ENCODE peak calls at places on chromosome 19, in four cellular contexts. One of them, this sample, is unnamed.

GRCh38 chr19:47790398-47790814 is 11.9 kb downstream of the SELENOW start:
- DNase-seq in GM03348: peak
- DNase-seq in tibial nerve: peak
- DNase-seq in cardiac muscle cell: peak
- DNase-seq in this sample: peak

GRCh38 chr19:39381910-39382611 is 8.8 kb downstream of the PAF1 start:
- DNase-seq in GM03348: no peak
- DNase-seq in tibial nerve: no peak
- DNase-seq in cardiac muscle cell: no peak
- DNase-seq in this sample: no peak

GRCh38 chr19:40610396-40611064 is 9.4 kb downstream of the LTBP4 start:
- DNase-seq in GM03348: no peak
- DNase-seq in tibial nerve: no peak
- DNase-seq in cardiac muscle cell: no peak
- DNase-seq in this sample: no peak

GRCh38 chr19:20247016-20247683 is 80.1 kb downstream of the ZNF486 start:
- DNase-seq in GM03348: peak
- DNase-seq in tibial nerve: no peak
- DNase-seq in cardiac muscle cell: peak
- DNase-seq in this sample: no peak

GRCh38 chr19:42152876-42153275 is 20.6 kb upstream of the POU2F2 start:
- DNase-seq in GM03348: no peak
- DNase-seq in tibial nerve: no peak
- DNase-seq in cardiac muscle cell: no peak
- DNase-seq in this sample: no peak

GRCh38 chr19:10517760-10518443 is 655 bp upstream of the S1PR5 start:
- DNase-seq in GM03348: no peak
- DNase-seq in tibial nerve: no peak
- DNase-seq in cardiac muscle cell: no peak
- DNase-seq in this sample: peak

GRCh38 chr19:37698216-37698615 is 21.3 kb downstream of the ZNF607 start:
- DNase-seq in GM03348: no peak
- DNase-seq in tibial nerve: no peak
- DNase-seq in cardiac muscle cell: no peak
- DNase-seq in this sample: no peak

GRCh38 chr19:7928741-7929701 is 3.1 kb upstream of the CTXN1 start:
- DNase-seq in GM03348: peak
- DNase-seq in tibial nerve: peak
- DNase-seq in cardiac muscle cell: peak
- DNase-seq in this sample: peak

GRCh38 chr19:11130824-11131455 is 24.6 kb downstream of the SPC24 start:
- DNase-seq in GM03348: peak
- DNase-seq in tibial nerve: peak
- DNase-seq in cardiac muscle cell: peak
- DNase-seq in this sample: peak

This sample was measured in A673.